ENCODE peak calls at places on chromosomes 6 and 20, in six cellular contexts. D is nephron progenitor cell; C is activated naive CD4-positive, alpha-beta T cell; I is effector memory CD8-positive, alpha-beta T cell; V is ecto neural progenitor cell; T is T follicular helper cell. S is an unnamed sample.
A peak's percentile ranks its signal among the peaks of the same experiment; 100 is the strongest.

GRCh38 chr6:41878246-41878645 is 16.9 kb downstream of the USP49 start:
- DNase-seq in T (no peak), C (no peak), I (no peak), D (no peak), V (no peak), S (no peak)

GRCh38 chr20:12207875-12208274 is 290.2 kb downstream of the BTBD3 start:
- DNase-seq in V (peak; percentile 51), I (no peak), T (no peak), C (no peak), D (peak; percentile 41), S (peak; percentile 33)

GRCh38 chr6:111480988-111481830 is 1.8 kb downstream of the REV3L start:
- DNase-seq in D (no peak), T (no peak), I (no peak), V (no peak), C (no peak), S (no peak)

GRCh38 chr20:25039697-25040437 is 18.1 kb downstream of the ACSS1 start:
- DNase-seq in C (no peak), I (no peak), D (no peak), V (no peak), T (no peak), S (no peak)

GRCh38 chr20:41055679-41056078 is 27.1 kb downstream of the TOP1 start:
- DNase-seq in D (no peak), I (no peak), T (no peak), C (no peak), V (no peak), S (no peak)

GRCh38 chr6:36997811-36998722 is 7.4 kb upstream of the FGD2 start:
- DNase-seq in V (no peak), D (no peak), T (no peak), C (no peak), I (no peak), S (peak; percentile 27)

GRCh38 chr6:170291271-170292110 is 613 bp upstream of the DLL1 start:
- DNase-seq in T (peak; percentile 37), V (peak; percentile 86), D (peak; percentile 76), C (no peak), I (no peak), S (no peak)

GRCh38 chr6:31180500-31180899 is 10.0 kb upstream of the POU5F1 start:
- DNase-seq in D (no peak), V (no peak), I (peak; percentile 58), C (peak; percentile 28), T (no peak), S (no peak)

GRCh38 chr6:33123732-33124524 is 48.1 kb downstream of the HLA-DPB1 start:
- DNase-seq in T (no peak), V (no peak), I (no peak), C (no peak), D (peak; percentile 41), S (peak; percentile 71)

GRCh38 chr20:36467076-36467999 is 74.0 kb upstream of the MYL9 start:
- DNase-seq in T (peak; percentile 38), I (peak; percentile 36), C (no peak), V (no peak), D (no peak), S (peak; percentile 93)

GRCh38 chr20:61297981-61298380 is 45.9 kb downstream of the CDH4 start:
- DNase-seq in I (no peak), C (no peak), V (no peak), T (no peak), D (no peak), S (peak; percentile 51)

GRCh38 chr6:36963451-36964290 is 9.1 kb downstream of the PI16 start:
- DNase-seq in D (no peak), V (no peak), T (no peak), C (no peak), I (peak; percentile 18), S (no peak)